ENCODE peak calls at places on chromosomes 1 and 21, in seven cellular contexts. G is lung, C is heart right ventricle, J is thoracic aorta, W is tibial nerve, E is ovary, F is keratinocyte. K is an unnamed sample.
A peak's percentile ranks its signal among the peaks of the same experiment; 100 is the strongest.

GRCh38 chr1:162629077-162629637 is 3.1 kb upstream of the DDR2 start:
- DNase-seq in G (no peak), C (no peak), J (no peak), W (no peak), E (no peak), F (no peak), K (peak; percentile 34)

GRCh38 chr1:84675106-84675505 is 15.2 kb downstream of the SSX2IP start:
- DNase-seq in G (no peak), C (no peak), J (no peak), W (no peak), E (no peak), F (no peak), K (peak; percentile 13)

GRCh38 chr1:157404063-157404501 is 148.2 kb downstream of the FCRL5 start:
- DNase-seq in G (peak; percentile 16), C (no peak), J (no peak), W (no peak), E (no peak), F (no peak), K (no peak)

GRCh38 chr21:25988738-25989137 is 181.8 kb downstream of the APP start:
- DNase-seq in G (no peak), C (no peak), J (no peak), W (no peak), E (no peak), F (no peak), K (no peak)

GRCh38 chr21:41754481-41754891 is 12.4 kb downstream of the RIPK4 start:
- DNase-seq in G (no peak), C (no peak), J (no peak), W (no peak), E (no peak), F (no peak), K (no peak)

GRCh38 chr1:219120625-219121544 is 52.8 kb upstream of the LYPLAL1 start:
- DNase-seq in G (peak; percentile 38), C (no peak), J (no peak), W (peak; percentile 27), E (peak; percentile 32), F (no peak), K (peak; percentile 98)

GRCh38 chr1:73639494-73639893 is 558.5 kb downstream of the LRRIQ3 start:
- DNase-seq in G (no peak), C (no peak), J (no peak), W (no peak), E (no peak), F (no peak), K (no peak)

GRCh38 chr1:199046618-199047017 is 407.8 kb downstream of the PTPRC start:
- DNase-seq in G (no peak), C (no peak), J (no peak), W (no peak), E (no peak), F (no peak), K (peak; percentile 13)

GRCh38 chr1:105337427-105337826 is 1587.7 kb downstream of the AMY1C start:
- DNase-seq in G (no peak), C (no peak), J (no peak), W (no peak), E (no peak), F (no peak), K (no peak)

GRCh38 chr1:44436401-44437394 is 31.6 kb downstream of the RNF220 start:
- DNase-seq in G (peak; percentile 37), C (no peak), J (no peak), W (no peak), E (no peak), F (no peak), K (no peak)

GRCh38 chr1:22949807-22950462 is 22.7 kb downstream of the LACTBL1 start:
- DNase-seq in G (no peak), C (no peak), J (no peak), W (no peak), E (no peak), F (no peak), K (no peak)

GRCh38 chr1:208921259-208921658 is 662.3 kb upstream of the CAMK1G start:
- DNase-seq in G (no peak), C (no peak), J (no peak), W (no peak), E (no peak), F (no peak), K (no peak)

DNA sequence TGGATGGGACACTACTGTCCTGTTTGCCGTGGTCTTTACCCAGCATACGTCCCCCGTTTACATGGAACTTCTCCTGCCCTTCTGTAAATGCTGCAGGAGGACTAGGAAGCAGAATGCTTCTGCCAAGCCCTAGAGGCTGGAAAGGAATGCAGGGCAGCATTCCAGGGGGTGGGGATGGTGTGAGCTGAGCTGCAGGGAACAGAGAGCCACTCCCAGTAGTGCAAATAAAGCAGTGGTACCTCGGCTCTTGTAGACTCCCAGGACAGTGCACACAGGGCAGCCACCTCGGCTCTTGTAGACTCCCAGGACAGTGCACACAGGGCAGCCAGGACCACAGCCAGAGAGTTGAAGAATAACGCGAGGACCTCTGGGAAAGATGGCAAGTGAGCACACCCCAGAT is 35.4 kb downstream of the PTPRU start:
- DNase-seq in G (peak; percentile 91), C (peak; percentile 62), J (no peak), W (peak; percentile 48), E (peak; percentile 55), F (no peak), K (peak; percentile 85)
- TF ChIP-seq CTCF in G (no peak), C (no peak), J (no peak), W (no peak), E (no peak), F (no peak), K (no peak)

GRCh38 chr1:116445534-116445933 is 72.5 kb downstream of the ATP1A1 start:
- DNase-seq in G (no peak), C (no peak), J (no peak), W (no peak), E (no peak), F (no peak), K (no peak)
- H3K4me3 ChIP-seq in G (no peak overlapping the region), C (no peak overlapping the region), J (no peak overlapping the region), W (no peak overlapping the region), E (no peak overlapping the region), F (no peak overlapping the region), K (no peak overlapping the region)

GRCh38 chr1:201228011-201228983 is 37.7 kb downstream of the IGFN1 start:
- DNase-seq in G (peak; percentile 23), C (no peak), J (no peak), W (no peak), E (no peak), F (no peak), K (no peak)

GRCh38 chr1:201226859-201227488 is 36.4 kb downstream of the IGFN1 start:
- DNase-seq in G (no peak), C (no peak), J (no peak), W (no peak), E (no peak), F (no peak), K (no peak)

GRCh38 chr1:201229095-201229494 is 38.5 kb downstream of the IGFN1 start:
- DNase-seq in G (no peak), C (no peak), J (no peak), W (no peak), E (no peak), F (no peak), K (no peak)

GRCh38 chr1:201230676-201231075 is 40.1 kb downstream of the IGFN1 start:
- DNase-seq in G (no peak), C (no peak), J (no peak), W (no peak), E (no peak), F (no peak), K (no peak)

DNA sequence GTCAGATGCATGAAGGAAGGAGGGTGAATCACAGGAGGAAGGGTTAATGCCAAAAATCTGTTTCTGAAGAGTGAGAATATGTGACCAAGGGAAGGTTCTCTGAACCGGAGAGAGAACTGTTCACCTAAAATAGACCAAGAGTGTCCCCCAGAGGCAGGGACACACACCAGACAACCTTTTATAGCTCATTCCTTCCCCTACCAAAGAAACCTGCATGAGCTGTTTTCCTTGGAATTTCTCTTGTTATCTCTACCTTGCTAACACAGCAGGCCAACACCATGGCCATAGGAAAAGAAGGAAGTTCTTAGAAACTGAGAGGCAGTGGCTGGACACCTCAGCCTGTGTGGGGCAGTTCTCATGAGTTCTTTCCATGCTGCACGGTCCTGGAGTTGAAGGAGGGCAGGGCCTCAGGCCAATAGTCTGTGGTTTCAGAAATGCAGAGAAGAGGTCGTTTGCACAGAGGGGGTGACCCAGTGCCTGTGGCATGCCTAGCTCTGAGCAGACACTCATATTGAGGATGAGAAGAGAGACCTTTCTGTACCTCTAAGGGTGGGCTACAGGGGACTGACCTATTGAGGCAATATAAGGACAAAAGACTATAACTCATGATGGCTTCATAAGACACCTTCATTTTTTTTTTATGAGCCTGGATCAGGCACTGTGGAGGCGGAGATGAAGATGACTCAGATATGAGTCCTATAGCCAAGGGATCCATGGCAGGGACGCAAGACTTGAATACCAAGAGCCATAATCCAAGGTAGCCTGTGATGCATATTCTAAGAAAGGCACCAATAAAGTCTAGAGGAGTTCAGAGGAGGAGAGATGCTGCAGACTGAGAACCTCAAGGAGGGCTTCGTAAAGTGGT is 39.4 kb downstream of the IGFN1 start:
- DNase-seq in G (no peak), C (no peak), J (no peak), W (no peak), E (no peak), F (no peak), K (peak; percentile 18)
- TF ChIP-seq CTCF in G (no peak), C (no peak), J (no peak), W (no peak), E (no peak), F (no peak), K (no peak)

DNA sequence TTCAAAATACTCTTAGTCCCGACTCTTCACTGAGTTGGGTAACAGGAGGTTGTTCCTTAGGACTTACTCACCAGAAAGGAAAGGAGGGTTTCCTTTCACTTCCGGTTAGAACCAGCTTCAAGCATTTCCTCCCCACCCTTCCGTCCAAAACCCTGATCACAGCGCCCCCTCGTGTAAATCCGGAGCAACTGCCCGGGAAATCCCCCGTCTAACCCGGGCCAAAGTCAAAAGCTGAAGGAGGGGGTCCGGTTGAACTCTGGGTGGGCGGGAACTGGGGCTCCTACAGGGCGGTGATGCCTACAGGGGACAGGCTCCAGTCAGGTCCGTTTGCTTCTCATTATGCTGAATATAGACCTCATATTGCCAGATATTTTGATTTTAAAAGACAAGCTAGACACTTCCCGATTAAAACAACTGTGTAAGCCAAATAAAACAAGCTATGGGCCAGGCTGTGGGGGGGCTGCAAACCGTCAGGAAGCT is 15.0 kb upstream of the MTARC2 start:
- DNase-seq in G (peak; percentile 89), C (peak; percentile 74), J (peak; percentile 49), W (peak; percentile 19), E (peak; percentile 78), F (peak; percentile 65), K (peak; percentile 98)
- H3K4me3 ChIP-seq in G (no peak overlapping the region), C (no peak overlapping the region), J (peak overlapping the region; percentile 67), W (peak overlapping the region; percentile 7), E (no peak overlapping the region), F (no peak overlapping the region), K (peak overlapping the region; percentile 21)

GRCh38 chr1:230416430-230416829 is 9.7 kb downstream of the PGBD5 start:
- DNase-seq in G (no peak), C (no peak), J (no peak), W (no peak), E (no peak), F (no peak), K (no peak)

GRCh38 chr1:230413061-230413460 is 13.1 kb downstream of the PGBD5 start:
- DNase-seq in G (no peak), C (no peak), J (no peak), W (no peak), E (no peak), F (no peak), K (no peak)

GRCh38 chr1:230414102-230414501 is 12.0 kb downstream of the PGBD5 start:
- DNase-seq in G (no peak), C (no peak), J (no peak), W (no peak), E (no peak), F (no peak), K (no peak)

GRCh38 chr1:230414694-230415093 is 11.4 kb downstream of the PGBD5 start:
- DNase-seq in G (no peak), C (no peak), J (no peak), W (no peak), E (no peak), F (no peak), K (no peak)

GRCh38 chr1:230415405-230416119 is 10.6 kb downstream of the PGBD5 start:
- DNase-seq in G (no peak), C (no peak), J (no peak), W (no peak), E (no peak), F (no peak), K (no peak)
- TF ChIP-seq CTCF in G (no peak), C (no peak), J (no peak), W (no peak), E (no peak), F (no peak), K (no peak)